ENCODE peak calls at places on chromosomes 1 and 21, in four cellular contexts. One of them, this sample, is unnamed. For H3K9me3, the result is how much of the 10 kb centered on the place peaks cover.

GRCh38 chr1:231781887-231782286 is 155.3 kb downstream of the DISC1 start:
- DNase-seq in osteoblast: no peak
- DNase-seq in heart right ventricle: no peak
- DNase-seq in ovary: no peak
- DNase-seq in this sample: no peak

GRCh38 chr21:27840273-27840672 is 873.4 kb upstream of the ADAMTS5 start:
- DNase-seq in osteoblast: no peak
- DNase-seq in heart right ventricle: no peak
- DNase-seq in ovary: no peak
- DNase-seq in this sample: no peak

GRCh38 chr1:24754229-24754628 is 9.0 kb downstream of the CLIC4 start:
- DNase-seq in osteoblast: peak
- DNase-seq in heart right ventricle: no peak
- DNase-seq in ovary: no peak
- DNase-seq in this sample: no peak

GRCh38 chr1:236608930-236609726 is 4.8 kb upstream of the HEATR1 start:
- DNase-seq in osteoblast: peak
- DNase-seq in heart right ventricle: peak
- DNase-seq in ovary: peak
- DNase-seq in this sample: no peak

GRCh38 chr1:240737761-240738265 is 125.9 kb upstream of the GREM2 start:
- DNase-seq in osteoblast: no peak
- DNase-seq in heart right ventricle: no peak
- DNase-seq in ovary: no peak
- DNase-seq in this sample: no peak

GRCh38 chr1:7564097-7564496 is 207.0 kb upstream of the VAMP3 start:
- DNase-seq in osteoblast: no peak
- DNase-seq in heart right ventricle: no peak
- DNase-seq in ovary: no peak
- DNase-seq in this sample: no peak

GRCh38 chr1:11729498-11730428 is 6.2 kb upstream of the AGTRAP start:
- DNase-seq in osteoblast: peak
- DNase-seq in heart right ventricle: no peak
- DNase-seq in ovary: no peak
- DNase-seq in this sample: no peak

GRCh38 chr1:36752891-36753361 is 270.2 kb upstream of the CSF3R start:
- DNase-seq in osteoblast: no peak
- DNase-seq in heart right ventricle: no peak
- DNase-seq in ovary: no peak
- DNase-seq in this sample: no peak

GRCh38 chr1:20551945-20552727 is at the start of gene FAM43B:
- DNase-seq in osteoblast: peak
- DNase-seq in heart right ventricle: peak
- DNase-seq in ovary: peak
- DNase-seq in this sample: no peak

GRCh38 chr1:65250826-65251225 is 58.5 kb upstream of the DNAJC6 start:
- DNase-seq in osteoblast: no peak
- DNase-seq in heart right ventricle: no peak
- DNase-seq in ovary: no peak
- DNase-seq in this sample: no peak

GRCh38 chr1:108877858-108878257 is 1.1 kb downstream of the GPSM2 start:
- DNase-seq in osteoblast: peak
- DNase-seq in heart right ventricle: no peak
- DNase-seq in ovary: no peak
- DNase-seq in this sample: no peak

GRCh38 chr1:149887456-149888159 is 11.8 kb upstream of the BOLA1 start:
- DNase-seq in osteoblast: peak
- DNase-seq in heart right ventricle: peak
- DNase-seq in ovary: peak
- DNase-seq in this sample: peak

GRCh38 chr1:72412286-72412685 is 129.9 kb upstream of the NEGR1 start:
- DNase-seq in osteoblast: no peak
- DNase-seq in heart right ventricle: no peak
- DNase-seq in ovary: no peak
- DNase-seq in this sample: no peak

GRCh38 chr1:218983848-218984247 is 189.8 kb upstream of the LYPLAL1 start:
- DNase-seq in osteoblast: peak
- DNase-seq in heart right ventricle: no peak
- DNase-seq in ovary: no peak
- DNase-seq in this sample: no peak

GRCh38 chr1:203090667-203091320 is 5.0 kb upstream of the MYOG start:
- DNase-seq in osteoblast: peak
- DNase-seq in heart right ventricle: no peak
- DNase-seq in ovary: no peak
- DNase-seq in this sample: no peak

GRCh38 chr1:148334339-148335130 is 148.6 kb downstream of the PPIAL4G start:
- DNase-seq in osteoblast: peak
- DNase-seq in heart right ventricle: peak
- DNase-seq in ovary: peak
- DNase-seq in this sample: no peak

GRCh38 chr1:16367968-16368910 is 1.2 kb downstream of the SZRD1 start:
- DNase-seq in osteoblast: peak
- DNase-seq in heart right ventricle: no peak
- DNase-seq in ovary: no peak
- DNase-seq in this sample: no peak

GRCh38 chr21:40685121-40685630 is 161.8 kb downstream of the DSCAM start:
- DNase-seq in osteoblast: no peak
- DNase-seq in heart right ventricle: no peak
- DNase-seq in ovary: no peak
- DNase-seq in this sample: no peak

GRCh38 chr1:116122955-116123757 is 12.0 kb downstream of the MAB21L3 start:
- DNase-seq in osteoblast: peak
- DNase-seq in heart right ventricle: no peak
- DNase-seq in ovary: no peak
- DNase-seq in this sample: no peak

GRCh38 chr21:32826317-32827167 is 55.0 kb upstream of the PAXBP1 start:
- DNase-seq in osteoblast: peak
- DNase-seq in heart right ventricle: no peak
- DNase-seq in ovary: peak
- DNase-seq in this sample: no peak

GRCh38 chr1:162548170-162548569 is 13.4 kb upstream of the UAP1 start:
- DNase-seq in osteoblast: peak
- DNase-seq in heart right ventricle: no peak
- DNase-seq in ovary: peak
- DNase-seq in this sample: no peak

GRCh38 chr1:28115267-28115666 is 26.9 kb upstream of the EYA3 start:
- DNase-seq in osteoblast: no peak
- DNase-seq in heart right ventricle: no peak
- DNase-seq in ovary: no peak
- DNase-seq in this sample: no peak

GRCh38 chr1:183404456-183404855 is 13.7 kb downstream of the NMNAT2 start:
- DNase-seq in osteoblast: no peak
- DNase-seq in heart right ventricle: no peak
- DNase-seq in ovary: no peak
- DNase-seq in this sample: no peak

GRCh38 chr1:26161408-26162219 is 2.7 kb downstream of the FAM110D start:
- DNase-seq in osteoblast: peak
- DNase-seq in heart right ventricle: peak
- DNase-seq in ovary: peak
- DNase-seq in this sample: no peak

GRCh38 chr21:38439957-38440356 is 58.3 kb downstream of the ERG start:
- DNase-seq in osteoblast: peak
- DNase-seq in heart right ventricle: no peak
- DNase-seq in ovary: no peak
- DNase-seq in this sample: no peak

GRCh38 chr1:233569636-233570035 is 44.3 kb upstream of the KCNK1 start:
- DNase-seq in osteoblast: no peak
- DNase-seq in heart right ventricle: no peak
- DNase-seq in ovary: no peak
- DNase-seq in this sample: no peak

GRCh38 chr1:210291786-210292275 is 36.9 kb upstream of the HHAT start:
- DNase-seq in osteoblast: no peak
- DNase-seq in heart right ventricle: no peak
- DNase-seq in ovary: peak
- DNase-seq in this sample: no peak

DNA sequence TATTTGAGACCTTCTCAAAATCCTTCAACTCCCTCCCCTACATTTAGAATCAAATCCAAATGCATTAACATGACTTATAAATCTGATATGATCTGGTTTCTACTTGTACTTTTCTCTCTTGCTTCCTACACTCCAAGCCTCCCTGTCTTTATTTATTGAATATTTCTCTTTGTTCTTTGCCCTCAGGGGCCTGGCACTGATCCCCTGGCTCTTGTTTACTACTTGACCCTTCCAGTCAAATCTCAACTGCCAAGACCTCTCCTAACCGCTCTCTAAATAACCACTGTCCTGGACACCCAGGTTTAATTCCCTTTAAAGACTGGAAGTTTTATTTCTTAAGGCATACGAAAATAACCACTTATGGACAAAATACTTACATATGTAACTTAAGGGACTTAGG is 248.9 kb downstream of the CHRM3 start:
- DNase-seq in osteoblast: no peak
- DNase-seq in heart right ventricle: no peak
- DNase-seq in ovary: no peak
- DNase-seq in this sample: no peak
- H3K9me3 ChIP-seq in osteoblast: under half
- H3K9me3 ChIP-seq in heart right ventricle: under half
- H3K9me3 ChIP-seq in ovary: under half
- H3K9me3 ChIP-seq in this sample: under half

GRCh38 chr1:2879026-2879425 is 77.5 kb upstream of the TTC34 start:
- DNase-seq in osteoblast: no peak
- DNase-seq in heart right ventricle: no peak
- DNase-seq in ovary: no peak
- DNase-seq in this sample: no peak
- H3K9me3 ChIP-seq in osteoblast: under half
- H3K9me3 ChIP-seq in heart right ventricle: under half
- H3K9me3 ChIP-seq in ovary: under half
- H3K9me3 ChIP-seq in this sample: under half

GRCh38 chr1:5706239-5706638 is 286.0 kb downstream of the NPHP4 start:
- DNase-seq in osteoblast: peak
- DNase-seq in heart right ventricle: no peak
- DNase-seq in ovary: no peak
- DNase-seq in this sample: no peak

GRCh38 chr1:5701642-5702041 is 290.6 kb downstream of the NPHP4 start:
- DNase-seq in osteoblast: no peak
- DNase-seq in heart right ventricle: no peak
- DNase-seq in ovary: no peak
- DNase-seq in this sample: no peak

GRCh38 chr1:5707566-5708178 is 284.6 kb downstream of the NPHP4 start:
- DNase-seq in osteoblast: peak
- DNase-seq in heart right ventricle: no peak
- DNase-seq in ovary: no peak
- DNase-seq in this sample: no peak

GRCh38 chr1:5705751-5706150 is 286.5 kb downstream of the NPHP4 start:
- DNase-seq in osteoblast: no peak
- DNase-seq in heart right ventricle: no peak
- DNase-seq in ovary: no peak
- DNase-seq in this sample: no peak

DNA sequence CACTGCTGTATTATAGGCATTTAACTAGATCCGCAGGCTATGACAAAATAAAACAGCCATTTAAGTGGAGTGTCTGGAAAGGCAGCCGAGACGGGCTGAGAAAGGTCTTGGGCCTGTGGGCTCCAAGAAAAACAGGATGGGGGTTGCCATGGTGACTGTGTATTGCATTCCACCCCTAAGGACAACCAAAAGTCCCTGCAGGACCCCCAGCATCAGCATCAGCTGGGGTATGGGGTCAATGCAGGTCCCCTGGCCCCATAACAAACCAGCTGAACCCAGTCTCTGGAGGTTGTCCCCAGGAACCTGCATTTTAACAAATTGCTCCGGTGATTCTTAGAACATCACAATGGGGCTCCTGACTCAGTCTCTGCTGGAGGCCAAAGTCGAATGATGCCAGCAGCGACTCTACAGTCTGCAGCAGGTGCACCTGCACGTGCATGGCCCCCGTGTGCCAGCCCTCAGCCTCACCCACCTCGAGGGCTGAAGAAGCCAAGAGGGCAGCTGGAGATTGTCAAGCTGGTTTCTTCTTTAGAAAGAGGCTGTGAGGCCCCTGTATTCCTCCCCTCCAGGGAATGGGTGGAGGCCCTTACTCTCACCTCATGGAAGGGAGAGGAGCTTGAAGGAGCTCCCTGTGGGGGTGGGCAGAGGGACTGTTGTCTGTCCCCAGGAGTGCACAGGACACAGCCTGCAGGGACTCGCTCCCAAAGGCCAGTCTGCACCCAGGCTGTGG is 287.3 kb downstream of the NPHP4 start:
- DNase-seq in osteoblast: no peak
- DNase-seq in heart right ventricle: no peak
- DNase-seq in ovary: no peak
- DNase-seq in this sample: no peak
- H3K9me3 ChIP-seq in osteoblast: under half
- H3K9me3 ChIP-seq in heart right ventricle: under half
- H3K9me3 ChIP-seq in ovary: under half
- H3K9me3 ChIP-seq in this sample: under half

DNA sequence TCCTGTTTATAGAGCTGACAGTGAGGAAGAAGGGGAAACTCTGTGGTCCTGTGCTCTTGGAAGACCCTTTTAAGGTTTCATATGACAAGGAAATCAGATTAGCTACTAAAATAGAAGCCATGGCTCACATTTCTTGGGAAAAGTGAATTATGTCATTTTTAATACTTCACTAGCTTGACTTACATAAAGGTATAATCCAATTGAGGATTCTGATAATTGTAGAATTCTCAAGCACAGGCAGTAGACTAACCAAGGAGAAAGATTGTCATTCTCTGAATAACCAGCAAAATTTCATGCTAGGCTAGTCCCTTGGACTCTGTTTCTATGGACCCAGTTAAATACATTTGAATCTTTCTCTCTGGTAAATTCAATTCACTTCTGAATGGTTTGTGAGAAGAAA is 613.0 kb upstream of the BEND5 start:
- DNase-seq in osteoblast: no peak
- DNase-seq in heart right ventricle: no peak
- DNase-seq in ovary: no peak
- DNase-seq in this sample: no peak
- H3K9me3 ChIP-seq in osteoblast: under half
- H3K9me3 ChIP-seq in heart right ventricle: under half
- H3K9me3 ChIP-seq in ovary: under half
- H3K9me3 ChIP-seq in this sample: under half

GRCh38 chr21:46557919-46558392 is 46.9 kb downstream of the S100B start:
- DNase-seq in osteoblast: peak
- DNase-seq in heart right ventricle: no peak
- DNase-seq in ovary: no peak
- DNase-seq in this sample: no peak

GRCh38 chr21:46555678-46556077 is 49.2 kb downstream of the S100B start:
- DNase-seq in osteoblast: peak
- DNase-seq in heart right ventricle: no peak
- DNase-seq in ovary: no peak
- DNase-seq in this sample: no peak

GRCh38 chr21:46556802-46557201 is 48.1 kb downstream of the S100B start:
- DNase-seq in osteoblast: peak
- DNase-seq in heart right ventricle: no peak
- DNase-seq in ovary: no peak
- DNase-seq in this sample: no peak

GRCh38 chr21:46559291-46559983 is 45.4 kb downstream of the S100B start:
- DNase-seq in osteoblast: peak
- DNase-seq in heart right ventricle: no peak
- DNase-seq in ovary: no peak
- DNase-seq in this sample: no peak

DNA sequence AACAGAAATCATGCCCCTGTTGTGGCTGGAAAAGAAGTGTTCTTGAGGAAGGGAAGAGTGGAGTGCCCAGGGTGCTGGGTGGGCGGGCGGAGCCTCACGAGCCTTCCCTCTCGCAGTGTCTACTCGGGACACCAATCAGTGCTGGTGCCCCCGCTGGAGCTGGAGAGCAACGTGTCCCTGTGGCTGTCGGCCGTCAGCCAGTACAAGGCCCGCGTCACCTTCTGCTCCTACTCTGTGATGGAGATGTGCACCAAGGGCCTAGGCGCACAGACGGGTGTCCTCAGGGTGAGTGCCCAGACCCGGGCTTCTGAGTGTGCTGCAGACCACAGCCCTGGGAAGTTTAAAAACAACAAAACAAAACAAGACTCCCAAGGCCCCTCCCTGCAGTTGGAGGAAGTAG is 47.4 kb downstream of the S100B start:
- DNase-seq in osteoblast: peak
- DNase-seq in heart right ventricle: no peak
- DNase-seq in ovary: no peak
- DNase-seq in this sample: no peak
- H3K9me3 ChIP-seq in osteoblast: under half
- H3K9me3 ChIP-seq in heart right ventricle: under half
- H3K9me3 ChIP-seq in ovary: under half
- H3K9me3 ChIP-seq in this sample: under half